ENCODE peak calls at places on chromosome 12, in seven cellular contexts. K is upper lobe of right lung, J is astrocyte of the spinal cord, Q is AG04449, V is fibroblast of mammary gland, G is LNCaP clone FGC, M is AG04450. Y is an unnamed sample.

GRCh38 chr12:77795699-77796098 is 35.0 kb upstream of the NAV3 start:
- DNase-seq in K (no peak), J (peak; percentile 47), Q (no peak), V (peak; percentile 70), G (no peak), M (no peak), Y (no peak)

GRCh38 chr12:1920971-1921370 is 2.5 kb upstream of the CACNA2D4 start:
- DNase-seq in K (peak; percentile 73), J (no peak), Q (no peak), V (no peak), G (no peak), M (no peak), Y (no peak)

GRCh38 chr12:92065018-92065499 is 80.6 kb downstream of the BTG1 start:
- DNase-seq in K (no peak), J (peak; percentile 41), Q (no peak), V (peak; percentile 49), G (no peak), M (no peak), Y (no peak)

GRCh38 chr12:1350934-1351240 is 243.5 kb downstream of the FBXL14 start:
- DNase-seq in K (no peak), J (no peak), Q (no peak), V (peak; percentile 31), G (no peak), M (no peak), Y (no peak)

GRCh38 chr12:99920561-99920960 is 64.2 kb downstream of the ANKS1B start:
- DNase-seq in K (no peak), J (no peak), Q (no peak), V (no peak), G (no peak), M (no peak), Y (no peak)

GRCh38 chr12:26691234-26691970 is 141.6 kb downstream of the ITPR2 start:
- DNase-seq in K (no peak), J (peak; percentile 98), Q (peak; percentile 86), V (peak; percentile 96), G (no peak), M (peak; percentile 92), Y (peak; percentile 84)

GRCh38 chr12:92331383-92331782 is 185.7 kb upstream of the BTG1 start:
- DNase-seq in K (no peak), J (no peak), Q (no peak), V (no peak), G (no peak), M (no peak), Y (no peak)

GRCh38 chr12:106753526-106753925 is 21.0 kb upstream of the RIC8B start:
- DNase-seq in K (no peak), J (no peak), Q (no peak), V (no peak), G (no peak), M (no peak), Y (no peak)

GRCh38 chr12:89707623-89707991 is 1.0 kb downstream of the ATP2B1 start:
- DNase-seq in K (peak; percentile 65), J (no peak), Q (no peak), V (no peak), G (no peak), M (no peak), Y (no peak)

GRCh38 chr12:120062976-120063579 is 53.5 kb downstream of the RAB35 start:
- DNase-seq in K (no peak), J (no peak), Q (no peak), V (peak; percentile 5), G (no peak), M (no peak), Y (no peak)

GRCh38 chr12:104352106-104352713 is 48.7 kb downstream of the EID3 start:
- DNase-seq in K (no peak), J (no peak), Q (no peak), V (peak; percentile 58), G (no peak), M (no peak), Y (no peak)

DNA sequence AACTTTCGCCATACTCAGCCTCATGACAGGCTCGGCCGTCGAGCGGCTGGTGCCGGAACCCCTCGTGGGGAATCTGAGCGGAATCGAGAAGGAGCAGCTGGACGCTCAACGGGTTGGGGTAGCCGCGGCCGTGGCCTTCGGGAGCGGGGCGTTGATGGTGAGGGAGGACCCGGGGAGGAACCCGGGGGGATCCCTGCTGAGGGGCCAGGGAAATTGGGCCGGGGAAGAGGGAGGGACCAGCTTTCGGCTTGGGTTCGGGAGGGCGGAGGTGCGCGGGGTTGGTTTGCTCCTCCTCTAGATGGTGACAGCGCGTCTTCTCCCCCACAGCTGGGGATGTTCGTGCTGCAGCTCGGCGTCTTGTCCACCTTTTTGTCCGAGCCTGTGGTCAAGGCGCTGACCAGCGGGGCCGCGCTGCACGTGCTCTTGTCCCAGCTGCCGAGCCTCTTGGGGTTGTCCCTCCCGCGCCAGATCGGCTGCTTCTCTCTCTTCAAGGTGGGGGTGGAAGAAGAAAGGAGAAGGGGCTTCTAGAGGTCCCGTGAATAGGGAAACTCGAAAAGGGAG is 9.8 kb downstream of the ARHGEF25 start:
- DNase-seq in K (no peak), J (no peak), Q (no peak), V (no peak), G (no peak), M (no peak), Y (no peak)
- H3K4me3 ChIP-seq in K (peak overlapping the region; percentile 34), J (no peak overlapping the region), Q (peak overlapping the region; percentile 50), V (peak overlapping the region; percentile 30), G (no peak overlapping the region), M (peak overlapping the region; percentile 51), Y (peak overlapping the region; percentile 43)

DNA sequence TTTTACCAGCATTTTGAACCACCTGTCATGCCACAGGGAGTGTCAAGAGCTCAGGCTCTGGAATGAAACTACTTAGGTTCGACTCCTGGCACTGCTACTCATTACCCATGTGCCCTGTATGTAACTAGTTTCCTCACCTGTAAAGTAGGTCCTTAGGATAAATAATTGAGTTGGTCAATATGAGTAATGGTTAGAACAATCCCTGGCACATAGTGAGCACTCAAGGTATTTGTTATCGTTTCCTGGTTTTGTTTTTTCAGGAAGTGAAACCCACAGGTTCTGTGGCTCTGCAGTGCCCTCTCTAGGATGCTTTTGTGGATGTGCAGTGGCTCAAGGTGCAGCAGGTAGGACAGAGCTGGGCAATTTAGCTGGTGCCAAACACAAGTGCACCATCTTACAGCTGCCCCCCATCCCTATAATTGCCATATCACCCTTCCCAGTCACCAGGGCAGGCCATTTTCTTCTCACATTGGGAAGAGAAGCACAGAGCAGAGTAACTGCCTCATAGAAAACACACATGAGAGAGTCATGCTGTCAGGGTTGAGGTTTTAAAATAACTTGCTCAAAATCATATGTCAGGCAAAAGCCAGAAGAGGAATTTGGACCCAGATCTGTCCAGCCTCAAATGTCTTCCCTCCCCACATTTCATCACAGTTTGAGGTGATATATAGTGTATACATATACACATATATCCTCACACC is 297.5 kb downstream of the RPAP3 start:
- DNase-seq in K (no peak), J (no peak), Q (no peak), V (no peak), G (peak; percentile 30), M (no peak), Y (no peak)
- TF ChIP-seq CTCF in K (peak; percentile 47), J (peak; percentile 18), Q (no peak), V (no peak), G (peak; percentile 43), M (peak; percentile 11), Y (no peak)

GRCh38 chr12:6965714-6966113 is 4.8 kb downstream of the PHB2 start:
- DNase-seq in K (peak; percentile 8), J (no peak), Q (no peak), V (no peak), G (no peak), M (no peak), Y (no peak)

GRCh38 chr12:6963016-6963731 is 7.3 kb downstream of the PHB2 start:
- DNase-seq in K (peak; percentile 96), J (no peak), Q (no peak), V (no peak), G (peak; percentile 89), M (no peak), Y (no peak)

GRCh38 chr12:6965026-6965661 is 5.3 kb downstream of the PHB2 start:
- DNase-seq in K (peak; percentile 91), J (peak; percentile 85), Q (no peak), V (peak; percentile 85), G (peak; percentile 93), M (peak; percentile 79), Y (peak; percentile 55)

GRCh38 chr12:6963741-6964446 is 6.6 kb downstream of the PHB2 start:
- DNase-seq in K (peak; percentile 69), J (no peak), Q (no peak), V (no peak), G (no peak), M (no peak), Y (no peak)

DNA sequence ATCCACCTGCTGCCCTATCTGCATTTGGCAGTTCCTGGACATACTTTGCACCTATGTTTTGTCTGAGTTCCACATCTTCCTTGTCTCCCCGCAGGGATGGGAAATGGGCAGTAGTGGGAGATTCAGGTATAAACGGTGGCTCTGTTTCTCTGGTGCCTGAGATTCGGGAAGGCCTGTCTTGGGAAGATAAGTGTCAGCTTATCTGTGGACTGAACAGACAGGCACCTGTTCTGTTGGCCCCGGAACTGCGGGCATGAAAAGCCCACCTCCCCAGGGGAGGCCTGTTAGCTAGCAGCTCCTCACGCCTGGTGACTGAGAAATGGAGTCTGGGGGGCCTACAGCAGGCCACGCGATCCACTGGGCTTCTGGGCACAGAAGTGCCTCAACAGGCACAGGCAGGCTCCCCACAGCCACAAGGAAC is 5.8 kb downstream of the PHB2 start:
- DNase-seq in K (no peak), J (no peak), Q (no peak), V (no peak), G (no peak), M (no peak), Y (no peak)
- H3K4me3 ChIP-seq in K (peak overlapping the region; percentile 46), J (no peak overlapping the region), Q (no peak overlapping the region), V (no peak overlapping the region), G (peak overlapping the region; percentile 84), M (no peak overlapping the region), Y (no peak overlapping the region)

GRCh38 chr12:14777271-14777670 is 26.0 kb downstream of the WBP11 start:
- DNase-seq in K (no peak), J (no peak), Q (no peak), V (no peak), G (peak; percentile 97), M (no peak), Y (no peak)

GRCh38 chr12:14774074-14774943 is 29.0 kb downstream of the WBP11 start:
- DNase-seq in K (peak; percentile 97), J (peak; percentile 97), Q (peak; percentile 77), V (peak; percentile 96), G (peak; percentile 84), M (peak; percentile 85), Y (peak; percentile 86)

GRCh38 chr12:14775652-14776020 is 27.6 kb downstream of the WBP11 start:
- DNase-seq in K (no peak), J (no peak), Q (no peak), V (peak; percentile 68), G (no peak), M (no peak), Y (peak; percentile 25)

GRCh38 chr12:14774944-14775651 is 28.2 kb downstream of the WBP11 start:
- DNase-seq in K (peak; percentile 81), J (peak; percentile 59), Q (no peak), V (peak; percentile 72), G (no peak), M (no peak), Y (peak; percentile 45)

DNA sequence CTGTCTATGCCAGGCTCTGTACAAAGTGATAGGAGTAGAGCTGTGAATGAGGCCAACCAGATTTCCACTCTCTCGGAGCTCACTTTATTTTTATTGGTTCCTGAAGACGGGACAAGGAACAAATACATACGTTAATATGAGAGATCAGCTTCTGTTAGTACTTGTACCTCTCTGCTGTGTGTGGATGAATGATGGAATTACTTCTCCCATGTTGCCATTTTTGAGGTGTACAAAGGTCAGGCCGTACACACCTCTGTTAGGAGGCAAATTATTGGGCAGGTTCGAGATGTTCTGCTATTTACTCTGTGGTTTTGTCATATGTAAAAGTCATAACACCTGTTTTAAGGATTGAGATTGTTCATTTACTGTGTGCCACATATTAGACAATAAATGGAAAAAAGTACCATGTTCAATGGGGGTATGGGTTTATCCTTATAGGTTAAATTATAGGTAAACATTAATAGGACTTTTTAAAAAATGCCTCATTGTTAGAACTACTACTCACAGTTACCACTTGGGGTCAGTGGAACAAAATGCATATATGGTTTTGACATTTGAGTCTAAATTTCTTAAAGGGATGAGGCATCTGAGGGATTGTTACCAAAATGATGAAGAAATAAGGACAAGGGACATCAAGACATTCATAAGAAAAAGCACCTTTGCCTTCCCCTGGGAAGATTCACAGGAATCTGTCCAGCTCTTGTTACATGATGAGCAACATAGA is 26.9 kb downstream of the WBP11 start:
- DNase-seq in K (no peak), J (no peak), Q (no peak), V (peak; percentile 44), G (no peak), M (no peak), Y (no peak)
- TF ChIP-seq CTCF in K (peak; percentile 19), J (peak; percentile 18), Q (peak; percentile 11), V (peak; percentile 37), G (peak; percentile 39), M (peak; percentile 33), Y (no peak)